ENCODE peak calls at places on chromosomes 13 and 19, in eight cellular contexts. One of them, this sample, is unnamed.

GRCh38 chr19:6109947-6110346 is 353 bp downstream of the RFX2 start:
- DNase-seq in sigmoid colon: peak; percentile 73
- DNase-seq in NCI-H1092: no peak
- DNase-seq in stimulated activated naive CD8-positive, alpha-beta T cell treated with anti-CD3 and anti-CD28 coated beads, Interleukin-15, Interleukin-2, amounts not matched to agents 100 U/mL and 50 U/mL, for 24 hours: no peak
- DNase-seq in fibroblast of lung: no peak
- DNase-seq in epithelial cell of esophagus: no peak
- DNase-seq in activated CD4-positive, alpha-beta T cell treated with anti-CD3 and anti-CD28 coated beads, Interleukin-2, amount 50 U/mL, for 1 hour: no peak
- DNase-seq in pancreas: no peak
- DNase-seq in this sample: no peak

GRCh38 chr13:76878043-76878442 is 8.2 kb downstream of the KCTD12 start:
- DNase-seq in sigmoid colon: no peak
- DNase-seq in NCI-H1092: no peak
- DNase-seq in stimulated activated naive CD8-positive, alpha-beta T cell treated with anti-CD3 and anti-CD28 coated beads, Interleukin-15, Interleukin-2, amounts not matched to agents 100 U/mL and 50 U/mL, for 24 hours: no peak
- DNase-seq in fibroblast of lung: no peak
- DNase-seq in epithelial cell of esophagus: no peak
- DNase-seq in activated CD4-positive, alpha-beta T cell treated with anti-CD3 and anti-CD28 coated beads, Interleukin-2, amount 50 U/mL, for 1 hour: no peak
- DNase-seq in pancreas: no peak
- DNase-seq in this sample: no peak

GRCh38 chr19:50501568-50502475 is 9.2 kb downstream of the JOSD2 start:
- DNase-seq in sigmoid colon: no peak
- DNase-seq in NCI-H1092: no peak
- DNase-seq in stimulated activated naive CD8-positive, alpha-beta T cell treated with anti-CD3 and anti-CD28 coated beads, Interleukin-15, Interleukin-2, amounts not matched to agents 100 U/mL and 50 U/mL, for 24 hours: no peak
- DNase-seq in fibroblast of lung: no peak
- DNase-seq in epithelial cell of esophagus: no peak
- DNase-seq in activated CD4-positive, alpha-beta T cell treated with anti-CD3 and anti-CD28 coated beads, Interleukin-2, amount 50 U/mL, for 1 hour: no peak
- DNase-seq in pancreas: peak; percentile 56
- DNase-seq in this sample: no peak

GRCh38 chr19:39915848-39916215 is 18.6 kb downstream of the FCGBP start:
- DNase-seq in sigmoid colon: no peak
- DNase-seq in NCI-H1092: no peak
- DNase-seq in stimulated activated naive CD8-positive, alpha-beta T cell treated with anti-CD3 and anti-CD28 coated beads, Interleukin-15, Interleukin-2, amounts not matched to agents 100 U/mL and 50 U/mL, for 24 hours: no peak
- DNase-seq in fibroblast of lung: no peak
- DNase-seq in epithelial cell of esophagus: no peak
- DNase-seq in activated CD4-positive, alpha-beta T cell treated with anti-CD3 and anti-CD28 coated beads, Interleukin-2, amount 50 U/mL, for 1 hour: no peak
- DNase-seq in pancreas: no peak
- DNase-seq in this sample: no peak

GRCh38 chr13:43159007-43159406 is 135.6 kb downstream of the DNAJC15 start:
- DNase-seq in sigmoid colon: no peak
- DNase-seq in NCI-H1092: peak; percentile 10
- DNase-seq in stimulated activated naive CD8-positive, alpha-beta T cell treated with anti-CD3 and anti-CD28 coated beads, Interleukin-15, Interleukin-2, amounts not matched to agents 100 U/mL and 50 U/mL, for 24 hours: no peak
- DNase-seq in fibroblast of lung: peak; percentile 80
- DNase-seq in epithelial cell of esophagus: no peak
- DNase-seq in activated CD4-positive, alpha-beta T cell treated with anti-CD3 and anti-CD28 coated beads, Interleukin-2, amount 50 U/mL, for 1 hour: no peak
- DNase-seq in pancreas: no peak
- DNase-seq in this sample: no peak

GRCh38 chr19:7540761-7541480 is 5.4 kb downstream of the PNPLA6 start:
- DNase-seq in sigmoid colon: no peak
- DNase-seq in NCI-H1092: no peak
- DNase-seq in stimulated activated naive CD8-positive, alpha-beta T cell treated with anti-CD3 and anti-CD28 coated beads, Interleukin-15, Interleukin-2, amounts not matched to agents 100 U/mL and 50 U/mL, for 24 hours: peak; percentile 67
- DNase-seq in fibroblast of lung: peak; percentile 44
- DNase-seq in epithelial cell of esophagus: peak; percentile 51
- DNase-seq in activated CD4-positive, alpha-beta T cell treated with anti-CD3 and anti-CD28 coated beads, Interleukin-2, amount 50 U/mL, for 1 hour: no peak
- DNase-seq in pancreas: no peak
- DNase-seq in this sample: peak; percentile 42

GRCh38 chr19:46383846-46384245 is 29.5 kb downstream of the CCDC8 start:
- DNase-seq in sigmoid colon: peak; percentile 53
- DNase-seq in NCI-H1092: no peak
- DNase-seq in stimulated activated naive CD8-positive, alpha-beta T cell treated with anti-CD3 and anti-CD28 coated beads, Interleukin-15, Interleukin-2, amounts not matched to agents 100 U/mL and 50 U/mL, for 24 hours: no peak
- DNase-seq in fibroblast of lung: no peak
- DNase-seq in epithelial cell of esophagus: no peak
- DNase-seq in activated CD4-positive, alpha-beta T cell treated with anti-CD3 and anti-CD28 coated beads, Interleukin-2, amount 50 U/mL, for 1 hour: no peak
- DNase-seq in pancreas: peak; percentile 67
- DNase-seq in this sample: no peak

GRCh38 chr19:17391371-17392151 is 2.4 kb downstream of the CCDC194 start:
- DNase-seq in sigmoid colon: no peak
- DNase-seq in NCI-H1092: no peak
- DNase-seq in stimulated activated naive CD8-positive, alpha-beta T cell treated with anti-CD3 and anti-CD28 coated beads, Interleukin-15, Interleukin-2, amounts not matched to agents 100 U/mL and 50 U/mL, for 24 hours: no peak
- DNase-seq in fibroblast of lung: no peak
- DNase-seq in epithelial cell of esophagus: no peak
- DNase-seq in activated CD4-positive, alpha-beta T cell treated with anti-CD3 and anti-CD28 coated beads, Interleukin-2, amount 50 U/mL, for 1 hour: no peak
- DNase-seq in pancreas: no peak
- DNase-seq in this sample: peak; percentile 31

GRCh38 chr13:57314897-57315520 is 148.0 kb downstream of the PRR20E start:
- DNase-seq in sigmoid colon: no peak
- DNase-seq in NCI-H1092: no peak
- DNase-seq in stimulated activated naive CD8-positive, alpha-beta T cell treated with anti-CD3 and anti-CD28 coated beads, Interleukin-15, Interleukin-2, amounts not matched to agents 100 U/mL and 50 U/mL, for 24 hours: no peak
- DNase-seq in fibroblast of lung: no peak
- DNase-seq in epithelial cell of esophagus: no peak
- DNase-seq in activated CD4-positive, alpha-beta T cell treated with anti-CD3 and anti-CD28 coated beads, Interleukin-2, amount 50 U/mL, for 1 hour: no peak
- DNase-seq in pancreas: no peak
- DNase-seq in this sample: peak; percentile 53

GRCh38 chr19:6491802-6492592 is 10.1 kb downstream of the TUBB4A start:
- DNase-seq in sigmoid colon: no peak
- DNase-seq in NCI-H1092: no peak
- DNase-seq in stimulated activated naive CD8-positive, alpha-beta T cell treated with anti-CD3 and anti-CD28 coated beads, Interleukin-15, Interleukin-2, amounts not matched to agents 100 U/mL and 50 U/mL, for 24 hours: no peak
- DNase-seq in fibroblast of lung: no peak
- DNase-seq in epithelial cell of esophagus: peak; percentile 16
- DNase-seq in activated CD4-positive, alpha-beta T cell treated with anti-CD3 and anti-CD28 coated beads, Interleukin-2, amount 50 U/mL, for 1 hour: no peak
- DNase-seq in pancreas: no peak
- DNase-seq in this sample: no peak

GRCh38 chr13:43023244-43023931 is at the start of gene DNAJC15:
- DNase-seq in sigmoid colon: peak; percentile 87
- DNase-seq in NCI-H1092: no peak
- DNase-seq in stimulated activated naive CD8-positive, alpha-beta T cell treated with anti-CD3 and anti-CD28 coated beads, Interleukin-15, Interleukin-2, amounts not matched to agents 100 U/mL and 50 U/mL, for 24 hours: peak; percentile 57
- DNase-seq in fibroblast of lung: peak; percentile 83
- DNase-seq in epithelial cell of esophagus: peak; percentile 87
- DNase-seq in activated CD4-positive, alpha-beta T cell treated with anti-CD3 and anti-CD28 coated beads, Interleukin-2, amount 50 U/mL, for 1 hour: peak; percentile 49
- DNase-seq in pancreas: peak; percentile 91
- DNase-seq in this sample: peak; percentile 70

GRCh38 chr13:40344270-40345148 is 321.9 kb downstream of the FOXO1 start:
- DNase-seq in sigmoid colon: no peak
- DNase-seq in NCI-H1092: no peak
- DNase-seq in stimulated activated naive CD8-positive, alpha-beta T cell treated with anti-CD3 and anti-CD28 coated beads, Interleukin-15, Interleukin-2, amounts not matched to agents 100 U/mL and 50 U/mL, for 24 hours: no peak
- DNase-seq in fibroblast of lung: peak; percentile 46
- DNase-seq in epithelial cell of esophagus: no peak
- DNase-seq in activated CD4-positive, alpha-beta T cell treated with anti-CD3 and anti-CD28 coated beads, Interleukin-2, amount 50 U/mL, for 1 hour: no peak
- DNase-seq in pancreas: no peak
- DNase-seq in this sample: no peak

GRCh38 chr13:80419416-80419815 is 78.5 kb upstream of the SPRY2 start:
- DNase-seq in sigmoid colon: no peak
- DNase-seq in NCI-H1092: no peak
- DNase-seq in stimulated activated naive CD8-positive, alpha-beta T cell treated with anti-CD3 and anti-CD28 coated beads, Interleukin-15, Interleukin-2, amounts not matched to agents 100 U/mL and 50 U/mL, for 24 hours: no peak
- DNase-seq in fibroblast of lung: no peak
- DNase-seq in epithelial cell of esophagus: no peak
- DNase-seq in activated CD4-positive, alpha-beta T cell treated with anti-CD3 and anti-CD28 coated beads, Interleukin-2, amount 50 U/mL, for 1 hour: no peak
- DNase-seq in pancreas: no peak
- DNase-seq in this sample: no peak

GRCh38 chr19:54391589-54392061 is 23.6 kb upstream of the TTYH1 start:
- DNase-seq in sigmoid colon: no peak
- DNase-seq in NCI-H1092: no peak
- DNase-seq in stimulated activated naive CD8-positive, alpha-beta T cell treated with anti-CD3 and anti-CD28 coated beads, Interleukin-15, Interleukin-2, amounts not matched to agents 100 U/mL and 50 U/mL, for 24 hours: no peak
- DNase-seq in fibroblast of lung: no peak
- DNase-seq in epithelial cell of esophagus: no peak
- DNase-seq in activated CD4-positive, alpha-beta T cell treated with anti-CD3 and anti-CD28 coated beads, Interleukin-2, amount 50 U/mL, for 1 hour: no peak
- DNase-seq in pancreas: no peak
- DNase-seq in this sample: peak; percentile 26

GRCh38 chr13:51502206-51502651 is 49.4 kb upstream of the INTS6 start:
- DNase-seq in sigmoid colon: no peak
- DNase-seq in NCI-H1092: no peak
- DNase-seq in stimulated activated naive CD8-positive, alpha-beta T cell treated with anti-CD3 and anti-CD28 coated beads, Interleukin-15, Interleukin-2, amounts not matched to agents 100 U/mL and 50 U/mL, for 24 hours: peak; percentile 21
- DNase-seq in fibroblast of lung: peak; percentile 58
- DNase-seq in epithelial cell of esophagus: peak; percentile 84
- DNase-seq in activated CD4-positive, alpha-beta T cell treated with anti-CD3 and anti-CD28 coated beads, Interleukin-2, amount 50 U/mL, for 1 hour: no peak
- DNase-seq in pancreas: no peak
- DNase-seq in this sample: no peak

GRCh38 chr13:51520524-51520923 is 63.7 kb upstream of the WDFY2 start:
- DNase-seq in sigmoid colon: no peak
- DNase-seq in NCI-H1092: no peak
- DNase-seq in stimulated activated naive CD8-positive, alpha-beta T cell treated with anti-CD3 and anti-CD28 coated beads, Interleukin-15, Interleukin-2, amounts not matched to agents 100 U/mL and 50 U/mL, for 24 hours: no peak
- DNase-seq in fibroblast of lung: peak; percentile 71
- DNase-seq in epithelial cell of esophagus: peak; percentile 85
- DNase-seq in activated CD4-positive, alpha-beta T cell treated with anti-CD3 and anti-CD28 coated beads, Interleukin-2, amount 50 U/mL, for 1 hour: no peak
- DNase-seq in pancreas: no peak
- DNase-seq in this sample: no peak

GRCh38 chr13:33832872-33833271 is 14.9 kb downstream of the RFC3 start:
- DNase-seq in sigmoid colon: no peak
- DNase-seq in NCI-H1092: no peak
- DNase-seq in stimulated activated naive CD8-positive, alpha-beta T cell treated with anti-CD3 and anti-CD28 coated beads, Interleukin-15, Interleukin-2, amounts not matched to agents 100 U/mL and 50 U/mL, for 24 hours: no peak
- DNase-seq in fibroblast of lung: no peak
- DNase-seq in epithelial cell of esophagus: no peak
- DNase-seq in activated CD4-positive, alpha-beta T cell treated with anti-CD3 and anti-CD28 coated beads, Interleukin-2, amount 50 U/mL, for 1 hour: no peak
- DNase-seq in pancreas: no peak
- DNase-seq in this sample: no peak

GRCh38 chr13:50511877-50512332 is 331.6 kb downstream of the DLEU7 start:
- DNase-seq in sigmoid colon: no peak
- DNase-seq in NCI-H1092: no peak
- DNase-seq in stimulated activated naive CD8-positive, alpha-beta T cell treated with anti-CD3 and anti-CD28 coated beads, Interleukin-15, Interleukin-2, amounts not matched to agents 100 U/mL and 50 U/mL, for 24 hours: no peak
- DNase-seq in fibroblast of lung: no peak
- DNase-seq in epithelial cell of esophagus: no peak
- DNase-seq in activated CD4-positive, alpha-beta T cell treated with anti-CD3 and anti-CD28 coated beads, Interleukin-2, amount 50 U/mL, for 1 hour: no peak
- DNase-seq in pancreas: no peak
- DNase-seq in this sample: no peak

GRCh38 chr19:33306853-33307792 is 4.8 kb upstream of the CEBPA start:
- DNase-seq in sigmoid colon: no peak
- DNase-seq in NCI-H1092: no peak
- DNase-seq in stimulated activated naive CD8-positive, alpha-beta T cell treated with anti-CD3 and anti-CD28 coated beads, Interleukin-15, Interleukin-2, amounts not matched to agents 100 U/mL and 50 U/mL, for 24 hours: no peak
- DNase-seq in fibroblast of lung: no peak
- DNase-seq in epithelial cell of esophagus: no peak
- DNase-seq in activated CD4-positive, alpha-beta T cell treated with anti-CD3 and anti-CD28 coated beads, Interleukin-2, amount 50 U/mL, for 1 hour: no peak
- DNase-seq in pancreas: peak; percentile 78
- DNase-seq in this sample: no peak

GRCh38 chr19:17719730-17720486 is 628 bp downstream of the MAP1S start:
- DNase-seq in sigmoid colon: no peak
- DNase-seq in NCI-H1092: no peak
- DNase-seq in stimulated activated naive CD8-positive, alpha-beta T cell treated with anti-CD3 and anti-CD28 coated beads, Interleukin-15, Interleukin-2, amounts not matched to agents 100 U/mL and 50 U/mL, for 24 hours: peak; percentile 33
- DNase-seq in fibroblast of lung: no peak
- DNase-seq in epithelial cell of esophagus: peak; percentile 83
- DNase-seq in activated CD4-positive, alpha-beta T cell treated with anti-CD3 and anti-CD28 coated beads, Interleukin-2, amount 50 U/mL, for 1 hour: peak; percentile 28
- DNase-seq in pancreas: peak; percentile 86
- DNase-seq in this sample: peak; percentile 37

GRCh38 chr19:17441241-17442135 is 7.0 kb downstream of the TMEM221 start:
- DNase-seq in sigmoid colon: no peak
- DNase-seq in NCI-H1092: no peak
- DNase-seq in stimulated activated naive CD8-positive, alpha-beta T cell treated with anti-CD3 and anti-CD28 coated beads, Interleukin-15, Interleukin-2, amounts not matched to agents 100 U/mL and 50 U/mL, for 24 hours: no peak
- DNase-seq in fibroblast of lung: peak; percentile 71
- DNase-seq in epithelial cell of esophagus: peak; percentile 32
- DNase-seq in activated CD4-positive, alpha-beta T cell treated with anti-CD3 and anti-CD28 coated beads, Interleukin-2, amount 50 U/mL, for 1 hour: no peak
- DNase-seq in pancreas: no peak
- DNase-seq in this sample: peak; percentile 56

GRCh38 chr13:113945857-113946408 is 27.9 kb downstream of the C13orf46 start:
- DNase-seq in sigmoid colon: peak; percentile 39
- DNase-seq in NCI-H1092: no peak
- DNase-seq in stimulated activated naive CD8-positive, alpha-beta T cell treated with anti-CD3 and anti-CD28 coated beads, Interleukin-15, Interleukin-2, amounts not matched to agents 100 U/mL and 50 U/mL, for 24 hours: no peak
- DNase-seq in fibroblast of lung: no peak
- DNase-seq in epithelial cell of esophagus: no peak
- DNase-seq in activated CD4-positive, alpha-beta T cell treated with anti-CD3 and anti-CD28 coated beads, Interleukin-2, amount 50 U/mL, for 1 hour: no peak
- DNase-seq in pancreas: peak; percentile 30
- DNase-seq in this sample: no peak

GRCh38 chr19:40745402-40745780 is 4.9 kb downstream of the ACTMAP start:
- DNase-seq in sigmoid colon: no peak
- DNase-seq in NCI-H1092: no peak
- DNase-seq in stimulated activated naive CD8-positive, alpha-beta T cell treated with anti-CD3 and anti-CD28 coated beads, Interleukin-15, Interleukin-2, amounts not matched to agents 100 U/mL and 50 U/mL, for 24 hours: no peak
- DNase-seq in fibroblast of lung: peak; percentile 52
- DNase-seq in epithelial cell of esophagus: no peak
- DNase-seq in activated CD4-positive, alpha-beta T cell treated with anti-CD3 and anti-CD28 coated beads, Interleukin-2, amount 50 U/mL, for 1 hour: no peak
- DNase-seq in pancreas: no peak
- DNase-seq in this sample: no peak

GRCh38 chr19:1646931-1647663 is 5.3 kb downstream of the TCF3 start:
- DNase-seq in sigmoid colon: no peak
- DNase-seq in NCI-H1092: no peak
- DNase-seq in stimulated activated naive CD8-positive, alpha-beta T cell treated with anti-CD3 and anti-CD28 coated beads, Interleukin-15, Interleukin-2, amounts not matched to agents 100 U/mL and 50 U/mL, for 24 hours: no peak
- DNase-seq in fibroblast of lung: no peak
- DNase-seq in epithelial cell of esophagus: no peak
- DNase-seq in activated CD4-positive, alpha-beta T cell treated with anti-CD3 and anti-CD28 coated beads, Interleukin-2, amount 50 U/mL, for 1 hour: no peak
- DNase-seq in pancreas: peak; percentile 59
- DNase-seq in this sample: no peak

GRCh38 chr13:113406321-113407102 is 42.6 kb upstream of the GRTP1 start:
- DNase-seq in sigmoid colon: peak; percentile 26
- DNase-seq in NCI-H1092: no peak
- DNase-seq in stimulated activated naive CD8-positive, alpha-beta T cell treated with anti-CD3 and anti-CD28 coated beads, Interleukin-15, Interleukin-2, amounts not matched to agents 100 U/mL and 50 U/mL, for 24 hours: no peak
- DNase-seq in fibroblast of lung: peak; percentile 35
- DNase-seq in epithelial cell of esophagus: no peak
- DNase-seq in activated CD4-positive, alpha-beta T cell treated with anti-CD3 and anti-CD28 coated beads, Interleukin-2, amount 50 U/mL, for 1 hour: no peak
- DNase-seq in pancreas: peak; percentile 10
- DNase-seq in this sample: no peak

GRCh38 chr13:31056650-31057275 is 104.9 kb downstream of the HSPH1 start:
- DNase-seq in sigmoid colon: no peak
- DNase-seq in NCI-H1092: no peak
- DNase-seq in stimulated activated naive CD8-positive, alpha-beta T cell treated with anti-CD3 and anti-CD28 coated beads, Interleukin-15, Interleukin-2, amounts not matched to agents 100 U/mL and 50 U/mL, for 24 hours: no peak
- DNase-seq in fibroblast of lung: no peak
- DNase-seq in epithelial cell of esophagus: no peak
- DNase-seq in activated CD4-positive, alpha-beta T cell treated with anti-CD3 and anti-CD28 coated beads, Interleukin-2, amount 50 U/mL, for 1 hour: no peak
- DNase-seq in pancreas: no peak
- DNase-seq in this sample: no peak

GRCh38 chr19:38692458-38693379 is 45.3 kb downstream of the ACTN4 start:
- DNase-seq in sigmoid colon: no peak
- DNase-seq in NCI-H1092: no peak
- DNase-seq in stimulated activated naive CD8-positive, alpha-beta T cell treated with anti-CD3 and anti-CD28 coated beads, Interleukin-15, Interleukin-2, amounts not matched to agents 100 U/mL and 50 U/mL, for 24 hours: no peak
- DNase-seq in fibroblast of lung: peak; percentile 41
- DNase-seq in epithelial cell of esophagus: no peak
- DNase-seq in activated CD4-positive, alpha-beta T cell treated with anti-CD3 and anti-CD28 coated beads, Interleukin-2, amount 50 U/mL, for 1 hour: no peak
- DNase-seq in pancreas: no peak
- DNase-seq in this sample: peak; percentile 22

GRCh38 chr19:39708594-39708993 is 4.3 kb downstream of the LGALS14 start:
- DNase-seq in sigmoid colon: no peak
- DNase-seq in NCI-H1092: no peak
- DNase-seq in stimulated activated naive CD8-positive, alpha-beta T cell treated with anti-CD3 and anti-CD28 coated beads, Interleukin-15, Interleukin-2, amounts not matched to agents 100 U/mL and 50 U/mL, for 24 hours: no peak
- DNase-seq in fibroblast of lung: no peak
- DNase-seq in epithelial cell of esophagus: no peak
- DNase-seq in activated CD4-positive, alpha-beta T cell treated with anti-CD3 and anti-CD28 coated beads, Interleukin-2, amount 50 U/mL, for 1 hour: no peak
- DNase-seq in pancreas: no peak
- DNase-seq in this sample: no peak

GRCh38 chr13:113049521-113049941 is 56.1 kb upstream of the F7 start:
- DNase-seq in sigmoid colon: peak; percentile 60
- DNase-seq in NCI-H1092: no peak
- DNase-seq in stimulated activated naive CD8-positive, alpha-beta T cell treated with anti-CD3 and anti-CD28 coated beads, Interleukin-15, Interleukin-2, amounts not matched to agents 100 U/mL and 50 U/mL, for 24 hours: no peak
- DNase-seq in fibroblast of lung: no peak
- DNase-seq in epithelial cell of esophagus: no peak
- DNase-seq in activated CD4-positive, alpha-beta T cell treated with anti-CD3 and anti-CD28 coated beads, Interleukin-2, amount 50 U/mL, for 1 hour: no peak
- DNase-seq in pancreas: peak; percentile 49
- DNase-seq in this sample: no peak

GRCh38 chr19:35404879-35405622 is 34.2 kb downstream of the GPR42 start:
- DNase-seq in sigmoid colon: no peak
- DNase-seq in NCI-H1092: no peak
- DNase-seq in stimulated activated naive CD8-positive, alpha-beta T cell treated with anti-CD3 and anti-CD28 coated beads, Interleukin-15, Interleukin-2, amounts not matched to agents 100 U/mL and 50 U/mL, for 24 hours: peak; percentile 67
- DNase-seq in fibroblast of lung: peak; percentile 85
- DNase-seq in epithelial cell of esophagus: peak; percentile 91
- DNase-seq in activated CD4-positive, alpha-beta T cell treated with anti-CD3 and anti-CD28 coated beads, Interleukin-2, amount 50 U/mL, for 1 hour: no peak
- DNase-seq in pancreas: no peak
- DNase-seq in this sample: peak; percentile 39

GRCh38 chr19:34508540-34508939 is 27.0 kb downstream of the WTIP start:
- DNase-seq in sigmoid colon: no peak
- DNase-seq in NCI-H1092: no peak
- DNase-seq in stimulated activated naive CD8-positive, alpha-beta T cell treated with anti-CD3 and anti-CD28 coated beads, Interleukin-15, Interleukin-2, amounts not matched to agents 100 U/mL and 50 U/mL, for 24 hours: no peak
- DNase-seq in fibroblast of lung: no peak
- DNase-seq in epithelial cell of esophagus: no peak
- DNase-seq in activated CD4-positive, alpha-beta T cell treated with anti-CD3 and anti-CD28 coated beads, Interleukin-2, amount 50 U/mL, for 1 hour: no peak
- DNase-seq in pancreas: no peak
- DNase-seq in this sample: no peak

GRCh38 chr13:44373601-44374347 is at the start of gene SERP2:
- DNase-seq in sigmoid colon: peak; percentile 76
- DNase-seq in NCI-H1092: no peak
- DNase-seq in stimulated activated naive CD8-positive, alpha-beta T cell treated with anti-CD3 and anti-CD28 coated beads, Interleukin-15, Interleukin-2, amounts not matched to agents 100 U/mL and 50 U/mL, for 24 hours: peak; percentile 26
- DNase-seq in fibroblast of lung: peak; percentile 34
- DNase-seq in epithelial cell of esophagus: no peak
- DNase-seq in activated CD4-positive, alpha-beta T cell treated with anti-CD3 and anti-CD28 coated beads, Interleukin-2, amount 50 U/mL, for 1 hour: no peak
- DNase-seq in pancreas: peak; percentile 72
- DNase-seq in this sample: peak; percentile 84

This sample was measured in neural progenitor cell.